ENCODE peak calls at places on chromosomes 2 and 18, in six cellular contexts. One of them, this sample, is unnamed.

GRCh38 chr2:1781291-1782080 is 37.2 kb upstream of the PXDN start:
- DNase-seq in CD4-positive, alpha-beta T cell: no peak
- DNase-seq in progenitor cell of endocrine pancreas: no peak
- DNase-seq in T47D: no peak
- DNase-seq in cardiac muscle cell: no peak
- DNase-seq in posterior vena cava: peak
- DNase-seq in this sample: no peak

GRCh38 chr2:24122356-24123211 is 550 bp downstream of the PFN4 start:
- DNase-seq in posterior vena cava: no peak
- DNase-seq in cardiac muscle cell: no peak
- DNase-seq in CD4-positive, alpha-beta T cell: no peak
- DNase-seq in T47D: no peak
- DNase-seq in progenitor cell of endocrine pancreas: no peak
- DNase-seq in this sample: no peak

GRCh38 chr18:48788378-48788777 is 162.4 kb downstream of the SMAD7 start:
- DNase-seq in posterior vena cava: peak
- DNase-seq in CD4-positive, alpha-beta T cell: no peak
- DNase-seq in cardiac muscle cell: no peak
- DNase-seq in progenitor cell of endocrine pancreas: no peak
- DNase-seq in T47D: no peak
- DNase-seq in this sample: no peak

GRCh38 chr2:172299741-172300140 is 127.6 kb upstream of the ITGA6 start:
- DNase-seq in cardiac muscle cell: no peak
- DNase-seq in CD4-positive, alpha-beta T cell: no peak
- DNase-seq in posterior vena cava: no peak
- DNase-seq in T47D: peak
- DNase-seq in progenitor cell of endocrine pancreas: no peak
- DNase-seq in this sample: no peak

GRCh38 chr2:112940859-112941258 is 29.9 kb downstream of the IL37 start:
- DNase-seq in cardiac muscle cell: no peak
- DNase-seq in CD4-positive, alpha-beta T cell: no peak
- DNase-seq in progenitor cell of endocrine pancreas: no peak
- DNase-seq in posterior vena cava: no peak
- DNase-seq in T47D: no peak
- DNase-seq in this sample: no peak

GRCh38 chr18:58831610-58832009 is 33.1 kb upstream of the ZNF532 start:
- DNase-seq in posterior vena cava: no peak
- DNase-seq in progenitor cell of endocrine pancreas: no peak
- DNase-seq in T47D: no peak
- DNase-seq in cardiac muscle cell: no peak
- DNase-seq in CD4-positive, alpha-beta T cell: no peak
- DNase-seq in this sample: no peak

GRCh38 chr2:158071018-158071417 is 30.7 kb upstream of the UPP2 start:
- DNase-seq in CD4-positive, alpha-beta T cell: no peak
- DNase-seq in posterior vena cava: no peak
- DNase-seq in cardiac muscle cell: no peak
- DNase-seq in T47D: no peak
- DNase-seq in progenitor cell of endocrine pancreas: no peak
- DNase-seq in this sample: no peak

GRCh38 chr2:102639429-102639828 is 20.1 kb downstream of the SLC9A2 start:
- DNase-seq in T47D: no peak
- DNase-seq in cardiac muscle cell: no peak
- DNase-seq in posterior vena cava: no peak
- DNase-seq in CD4-positive, alpha-beta T cell: no peak
- DNase-seq in progenitor cell of endocrine pancreas: no peak
- DNase-seq in this sample: no peak

GRCh38 chr2:69375494-69376353 is 11.3 kb downstream of the GFPT1 start:
- DNase-seq in cardiac muscle cell: peak
- DNase-seq in progenitor cell of endocrine pancreas: no peak
- DNase-seq in CD4-positive, alpha-beta T cell: no peak
- DNase-seq in T47D: peak
- DNase-seq in posterior vena cava: no peak
- DNase-seq in this sample: no peak

GRCh38 chr2:118738524-118739308 is 108.7 kb downstream of the EN1 start:
- DNase-seq in cardiac muscle cell: no peak
- DNase-seq in T47D: no peak
- DNase-seq in progenitor cell of endocrine pancreas: no peak
- DNase-seq in posterior vena cava: peak
- DNase-seq in CD4-positive, alpha-beta T cell: no peak
- DNase-seq in this sample: peak

GRCh38 chr18:14974088-14974487 is 226.1 kb downstream of the ANKRD30B start:
- DNase-seq in T47D: no peak
- DNase-seq in posterior vena cava: no peak
- DNase-seq in CD4-positive, alpha-beta T cell: no peak
- DNase-seq in progenitor cell of endocrine pancreas: no peak
- DNase-seq in cardiac muscle cell: no peak
- DNase-seq in this sample: peak

GRCh38 chr2:145304501-145304900 is 784.6 kb upstream of the ZEB2 start:
- DNase-seq in T47D: no peak
- DNase-seq in CD4-positive, alpha-beta T cell: no peak
- DNase-seq in posterior vena cava: no peak
- DNase-seq in cardiac muscle cell: no peak
- DNase-seq in progenitor cell of endocrine pancreas: no peak
- DNase-seq in this sample: no peak

GRCh38 chr2:57497489-57498096 is 549.0 kb upstream of the VRK2 start:
- DNase-seq in cardiac muscle cell: peak
- DNase-seq in T47D: peak
- DNase-seq in CD4-positive, alpha-beta T cell: no peak
- DNase-seq in progenitor cell of endocrine pancreas: peak
- DNase-seq in posterior vena cava: no peak
- DNase-seq in this sample: peak

GRCh38 chr2:186129767-186130581 is 356.1 kb upstream of the ZC3H15 start:
- DNase-seq in CD4-positive, alpha-beta T cell: no peak
- DNase-seq in progenitor cell of endocrine pancreas: no peak
- DNase-seq in posterior vena cava: no peak
- DNase-seq in cardiac muscle cell: no peak
- DNase-seq in T47D: peak
- DNase-seq in this sample: no peak

GRCh38 chr2:218479595-218479994 is 60.7 kb downstream of the VIL1 start:
- DNase-seq in progenitor cell of endocrine pancreas: no peak
- DNase-seq in posterior vena cava: no peak
- DNase-seq in CD4-positive, alpha-beta T cell: no peak
- DNase-seq in T47D: no peak
- DNase-seq in cardiac muscle cell: no peak
- DNase-seq in this sample: no peak

GRCh38 chr2:141201161-141201560 is 929.7 kb downstream of the LRP1B start:
- DNase-seq in progenitor cell of endocrine pancreas: no peak
- DNase-seq in T47D: no peak
- DNase-seq in CD4-positive, alpha-beta T cell: no peak
- DNase-seq in posterior vena cava: no peak
- DNase-seq in cardiac muscle cell: no peak
- DNase-seq in this sample: no peak

GRCh38 chr2:121480826-121481225 is 49.9 kb upstream of the RNU4ATAC start:
- DNase-seq in cardiac muscle cell: peak
- DNase-seq in CD4-positive, alpha-beta T cell: no peak
- DNase-seq in progenitor cell of endocrine pancreas: no peak
- DNase-seq in posterior vena cava: no peak
- DNase-seq in T47D: no peak
- DNase-seq in this sample: no peak

GRCh38 chr2:189204322-189204941 is 24.9 kb upstream of the COL5A2 start:
- DNase-seq in posterior vena cava: no peak
- DNase-seq in cardiac muscle cell: no peak
- DNase-seq in progenitor cell of endocrine pancreas: no peak
- DNase-seq in CD4-positive, alpha-beta T cell: no peak
- DNase-seq in T47D: no peak
- DNase-seq in this sample: no peak

GRCh38 chr2:76506538-76506937 is 795.8 kb upstream of the GCFC2 start:
- DNase-seq in progenitor cell of endocrine pancreas: no peak
- DNase-seq in posterior vena cava: no peak
- DNase-seq in cardiac muscle cell: no peak
- DNase-seq in T47D: no peak
- DNase-seq in CD4-positive, alpha-beta T cell: no peak
- DNase-seq in this sample: no peak

GRCh38 chr2:8090748-8091700 is 590.8 kb upstream of the ID2 start:
- DNase-seq in posterior vena cava: peak
- DNase-seq in cardiac muscle cell: peak
- DNase-seq in T47D: peak
- DNase-seq in progenitor cell of endocrine pancreas: no peak
- DNase-seq in CD4-positive, alpha-beta T cell: no peak
- DNase-seq in this sample: peak